ENCODE peak calls at places on chromosomes 12 and 14, in six cellular contexts. V is OCI-LY7, X is tibial artery, K is testis, O is A549, L is tibial nerve. T is an unnamed sample.

GRCh38 chr14:34257505-34257904 is 204.5 kb downstream of the SPTSSA start:
- DNase-seq in V (no peak), X (no peak), K (no peak), O (no peak), L (no peak), T (no peak)

GRCh38 chr12:122860052-122860853 is 25.0 kb downstream of the HIP1R start:
- DNase-seq in V (peak), X (peak), K (peak), O (peak), L (peak), T (peak)

GRCh38 chr14:34181308-34181707 is 230.4 kb upstream of the EGLN3 start:
- DNase-seq in V (no peak), X (no peak), K (no peak), O (no peak), L (peak), T (no peak)

GRCh38 chr12:20280515-20280914 is 87.8 kb upstream of the PDE3A start:
- DNase-seq in V (no peak), X (no peak), K (no peak), O (no peak), L (no peak), T (no peak)

GRCh38 chr14:50198503-50198902 is 32.9 kb downstream of the SOS2 start:
- DNase-seq in V (no peak), X (no peak), K (no peak), O (no peak), L (no peak), T (no peak)

GRCh38 chr12:56392331-56392730 is 29.7 kb upstream of the APOF start:
- DNase-seq in V (no peak), X (no peak), K (no peak), O (no peak), L (no peak), T (no peak)

GRCh38 chr14:85532981-85533820 is 3.3 kb downstream of the FLRT2 start:
- DNase-seq in V (no peak), X (peak), K (peak), O (peak), L (peak), T (peak)

GRCh38 chr14:32104308-32104707 is 27.2 kb downstream of the ARHGAP5 start:
- DNase-seq in V (no peak), X (no peak), K (no peak), O (no peak), L (no peak), T (no peak)

GRCh38 chr12:106975098-106975497 is 11.8 kb downstream of the MTERF2 start:
- DNase-seq in V (no peak), X (no peak), K (no peak), O (no peak), L (no peak), T (no peak)

GRCh38 chr14:24634158-24634557 is at the start of gene GZMB:
- DNase-seq in V (no peak), X (no peak), K (no peak), O (no peak), L (no peak), T (peak)

GRCh38 chr14:24307575-24308341 is at the start of gene CIDEB:
- DNase-seq in V (peak), X (peak), K (peak), O (peak), L (peak), T (no peak)

GRCh38 chr14:104432611-104433231 is 146.8 kb upstream of the C14orf180 start:
- DNase-seq in V (no peak), X (no peak), K (no peak), O (no peak), L (no peak), T (no peak)

GRCh38 chr12:6430124-6430989 is 14.4 kb upstream of the CD27 start:
- DNase-seq in V (peak), X (peak), K (peak), O (peak), L (peak), T (peak)

GRCh38 chr12:32603858-32604257 is 75.2 kb upstream of the DNM1L start:
- DNase-seq in V (no peak), X (no peak), K (no peak), O (no peak), L (no peak), T (no peak)

GRCh38 chr14:91308337-91308736 is 63.8 kb upstream of the GPR68 start:
- DNase-seq in V (no peak), X (no peak), K (peak), O (no peak), L (no peak), T (no peak)

GRCh38 chr12:46160081-46160980 is 108.5 kb downstream of the SLC38A1 start:
- DNase-seq in V (no peak), X (peak), K (peak), O (no peak), L (no peak), T (no peak)

GRCh38 chr12:121005346-121005815 is 10.9 kb downstream of the C12orf43 start:
- DNase-seq in V (peak), X (no peak), K (peak), O (peak), L (no peak), T (no peak)

GRCh38 chr12:117225179-117225578 is 34.9 kb upstream of the FBXO21 start:
- DNase-seq in V (no peak), X (no peak), K (no peak), O (no peak), L (no peak), T (no peak)

GRCh38 chr12:16281157-16281556 is 3.7 kb upstream of the SLC15A5 start:
- DNase-seq in V (no peak), X (no peak), K (no peak), O (peak), L (no peak), T (no peak)

GRCh38 chr12:115916910-115917668 is 360.4 kb downstream of the MED13L start:
- DNase-seq in V (peak), X (peak), K (peak), O (peak), L (peak), T (peak)

GRCh38 chr12:87813476-87814234 is 215.5 kb downstream of the C12orf50 start:
- DNase-seq in V (no peak), X (no peak), K (no peak), O (peak), L (no peak), T (no peak)

GRCh38 chr14:50798048-50798421 is 32.9 kb downstream of the NIN start:
- DNase-seq in V (peak), X (no peak), K (no peak), O (no peak), L (no peak), T (no peak)

GRCh38 chr12:9761407-9761736 is 671 bp upstream of the CD69 start:
- DNase-seq in V (no peak), X (no peak), K (no peak), O (no peak), L (no peak), T (no peak)

GRCh38 chr12:47881826-47882427 is 22.9 kb downstream of the VDR start:
- DNase-seq in V (no peak), X (peak), K (no peak), O (peak), L (peak), T (no peak)

GRCh38 chr12:74985293-74985985 is 224.2 kb downstream of the KCNC2 start:
- DNase-seq in V (no peak), X (no peak), K (no peak), O (no peak), L (no peak), T (no peak)

GRCh38 chr12:107079172-107080011 is 14.0 kb downstream of the CRY1 start:
- DNase-seq in V (peak), X (no peak), K (no peak), O (peak), L (no peak), T (no peak)

GRCh38 chr14:36619853-36620252 is 37.4 kb upstream of the NKX2-8 start:
- DNase-seq in V (no peak), X (no peak), K (no peak), O (no peak), L (no peak), T (no peak)

GRCh38 chr14:79074501-79074900 is 904.3 kb downstream of the NRXN3 start:
- DNase-seq in V (no peak), X (no peak), K (no peak), O (no peak), L (no peak), T (no peak)

GRCh38 chr12:82517808-82518207 is 159.5 kb downstream of the METTL25 start:
- DNase-seq in V (no peak), X (no peak), K (no peak), O (no peak), L (no peak), T (no peak)

DNA sequence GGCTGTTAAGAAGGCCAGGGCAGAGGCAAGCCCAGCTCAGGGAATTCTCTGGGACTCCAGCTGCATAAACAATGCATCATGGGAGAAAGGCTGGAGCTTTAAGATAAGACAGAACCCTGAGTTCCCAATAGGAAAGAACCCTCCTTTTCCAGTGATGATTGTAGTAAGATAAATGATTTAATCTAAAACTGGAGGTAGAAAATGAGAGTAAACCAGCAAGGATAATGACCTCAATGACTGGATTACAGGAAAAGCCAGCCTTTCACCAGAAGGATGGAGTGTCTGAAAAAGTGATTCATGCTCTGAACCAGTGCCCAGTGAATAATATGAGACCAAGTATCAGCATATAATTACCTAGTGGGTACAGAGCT is 45.9 kb downstream of the ITPR2 start:
- DNase-seq in V (no peak), X (no peak), K (no peak), O (no peak), L (no peak), T (no peak)
- H3K27ac ChIP-seq in V (no peak), X (peak), K (peak), O (no peak), L (no peak), T (peak)

GRCh38 chr12:132774159-132774558 is 12.5 kb upstream of the ANKLE2 start:
- DNase-seq in V (no peak), X (no peak), K (no peak), O (no peak), L (no peak), T (no peak)

GRCh38 chr12:132773077-132774020 is 11.7 kb upstream of the ANKLE2 start:
- DNase-seq in V (no peak), X (no peak), K (no peak), O (no peak), L (no peak), T (no peak)

GRCh38 chr12:132774646-132775275 is 13.1 kb upstream of the ANKLE2 start:
- DNase-seq in V (no peak), X (no peak), K (no peak), O (no peak), L (no peak), T (no peak)

GRCh38 chr12:132771126-132771838 is 9.7 kb upstream of the ANKLE2 start:
- DNase-seq in V (peak), X (no peak), K (no peak), O (no peak), L (no peak), T (no peak)

GRCh38 chr12:132772551-132772950 is 10.9 kb upstream of the ANKLE2 start:
- DNase-seq in V (peak), X (peak), K (no peak), O (no peak), L (no peak), T (no peak)
- H3K27ac ChIP-seq in V (peak), X (no peak), K (no peak), O (no peak), L (no peak), T (no peak)

GRCh38 chr14:55015006-55015405 is 11.9 kb downstream of the WDHD1 start:
- DNase-seq in V (no peak), X (no peak), K (no peak), O (no peak), L (no peak), T (no peak)
- H3K27ac ChIP-seq in V (no peak), X (no peak), K (no peak), O (no peak), L (no peak), T (no peak)

GRCh38 chr14:22039938-22040780 is 366.5 kb upstream of the OR4E1 start:
- DNase-seq in V (peak), X (no peak), K (no peak), O (peak), L (no peak), T (no peak)
- H3K27ac ChIP-seq in V (no peak), X (no peak), K (no peak), O (no peak), L (no peak), T (no peak)

GRCh38 chr12:112185093-112185923 is 59.9 kb downstream of the TRAFD1 start:
- DNase-seq in V (no peak), X (no peak), K (no peak), O (no peak), L (no peak), T (no peak)
- H3K27ac ChIP-seq in V (no peak), X (no peak), K (no peak), O (no peak), L (peak), T (no peak)

DNA sequence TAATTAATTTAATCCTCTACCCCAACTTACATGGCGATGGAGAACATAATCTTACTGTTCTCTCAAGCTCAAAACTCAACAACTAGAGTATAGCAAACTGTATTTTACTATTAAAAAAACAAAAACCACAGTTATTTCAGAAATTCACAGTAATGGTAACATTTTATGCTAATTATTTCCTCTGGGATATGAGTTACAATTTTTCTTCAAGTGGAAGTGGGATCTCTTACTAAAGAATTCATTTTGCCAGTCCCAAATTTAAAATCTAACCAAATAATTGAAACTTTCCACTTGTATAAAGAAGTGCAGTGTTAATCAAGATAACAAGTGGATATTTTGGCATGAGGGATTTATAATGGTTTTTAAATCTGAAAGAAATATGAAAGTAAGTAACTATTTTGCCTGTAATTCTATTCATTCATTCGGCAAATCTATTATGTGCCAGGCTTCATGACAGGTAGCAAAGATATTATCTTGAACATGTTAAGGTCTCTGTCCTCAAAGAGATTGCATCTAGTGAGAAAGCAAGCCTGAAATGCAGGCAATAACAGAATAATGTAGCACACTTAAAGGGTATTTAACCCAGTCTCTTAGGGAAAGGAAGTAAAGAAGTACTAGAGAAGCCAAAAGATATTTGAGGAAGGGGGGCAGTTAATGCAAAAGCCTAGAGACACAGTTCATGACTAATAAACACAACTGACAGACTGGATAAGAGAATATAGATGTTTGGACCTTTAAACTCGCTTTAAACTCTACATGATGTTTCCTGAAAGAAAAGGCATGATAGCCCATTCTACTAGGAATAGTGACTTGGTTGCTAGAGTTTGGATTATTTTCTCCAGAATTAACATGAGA is 44.0 kb downstream of the TAOK3 start:
- DNase-seq in V (no peak), X (no peak), K (no peak), O (no peak), L (no peak), T (no peak)
- H3K27ac ChIP-seq in V (no peak), X (no peak), K (no peak), O (no peak), L (no peak), T (no peak)

GRCh38 chr14:75278422-75279152 is at the start of gene FOS:
- DNase-seq in V (peak), X (peak), K (peak), O (peak), L (peak), T (peak)

GRCh38 chr14:75279153-75279738 is 618 bp downstream of the FOS start:
- DNase-seq in V (no peak), X (peak), K (peak), O (peak), L (peak), T (peak)

GRCh38 chr14:75280448-75280830 is 1.8 kb downstream of the FOS start:
- DNase-seq in V (no peak), X (no peak), K (no peak), O (no peak), L (no peak), T (no peak)

GRCh38 chr14:75280831-75281690 is 2.4 kb downstream of the FOS start:
- DNase-seq in V (no peak), X (no peak), K (no peak), O (peak), L (peak), T (no peak)

DNA sequence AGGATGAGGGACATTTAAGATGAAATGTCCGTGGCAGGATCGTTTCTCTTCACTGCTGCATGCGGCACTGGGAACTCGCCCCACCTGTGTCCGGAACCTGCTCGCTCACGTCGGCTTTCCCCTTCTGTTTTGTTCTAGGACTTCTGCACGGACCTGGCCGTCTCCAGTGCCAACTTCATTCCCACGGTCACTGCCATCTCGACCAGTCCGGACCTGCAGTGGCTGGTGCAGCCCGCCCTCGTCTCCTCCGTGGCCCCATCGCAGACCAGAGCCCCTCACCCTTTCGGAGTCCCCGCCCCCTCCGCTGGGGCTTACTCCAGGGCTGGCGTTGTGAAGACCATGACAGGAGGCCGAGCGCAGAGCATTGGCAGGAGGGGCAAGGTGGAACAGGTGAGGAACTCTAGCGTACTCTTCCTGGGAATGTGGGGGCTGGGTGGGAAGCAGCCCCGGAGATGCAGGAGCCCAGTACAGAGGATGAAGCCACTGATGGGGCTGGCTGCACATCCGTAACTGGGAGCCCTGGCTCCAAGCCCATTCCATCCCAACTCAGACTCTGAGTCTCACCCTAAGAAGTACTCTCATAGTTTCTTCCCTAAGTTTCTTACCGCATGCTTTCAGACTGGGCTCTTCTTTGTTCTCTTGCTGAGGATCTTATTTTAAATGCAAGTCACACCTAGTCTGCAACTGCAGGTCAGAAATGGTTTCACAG is 1.3 kb downstream of the FOS start:
- DNase-seq in V (no peak), X (no peak), K (peak), O (no peak), L (no peak), T (peak)
- H3K27ac ChIP-seq in V (no peak), X (peak), K (peak), O (no peak), L (peak), T (peak)

GRCh38 chr14:65335548-65335947 is 77.0 kb upstream of the FUT8 start:
- DNase-seq in V (no peak), X (no peak), K (no peak), O (no peak), L (no peak), T (no peak)
- H3K27ac ChIP-seq in V (peak), X (no peak), K (no peak), O (no peak), L (peak), T (no peak)

DNA sequence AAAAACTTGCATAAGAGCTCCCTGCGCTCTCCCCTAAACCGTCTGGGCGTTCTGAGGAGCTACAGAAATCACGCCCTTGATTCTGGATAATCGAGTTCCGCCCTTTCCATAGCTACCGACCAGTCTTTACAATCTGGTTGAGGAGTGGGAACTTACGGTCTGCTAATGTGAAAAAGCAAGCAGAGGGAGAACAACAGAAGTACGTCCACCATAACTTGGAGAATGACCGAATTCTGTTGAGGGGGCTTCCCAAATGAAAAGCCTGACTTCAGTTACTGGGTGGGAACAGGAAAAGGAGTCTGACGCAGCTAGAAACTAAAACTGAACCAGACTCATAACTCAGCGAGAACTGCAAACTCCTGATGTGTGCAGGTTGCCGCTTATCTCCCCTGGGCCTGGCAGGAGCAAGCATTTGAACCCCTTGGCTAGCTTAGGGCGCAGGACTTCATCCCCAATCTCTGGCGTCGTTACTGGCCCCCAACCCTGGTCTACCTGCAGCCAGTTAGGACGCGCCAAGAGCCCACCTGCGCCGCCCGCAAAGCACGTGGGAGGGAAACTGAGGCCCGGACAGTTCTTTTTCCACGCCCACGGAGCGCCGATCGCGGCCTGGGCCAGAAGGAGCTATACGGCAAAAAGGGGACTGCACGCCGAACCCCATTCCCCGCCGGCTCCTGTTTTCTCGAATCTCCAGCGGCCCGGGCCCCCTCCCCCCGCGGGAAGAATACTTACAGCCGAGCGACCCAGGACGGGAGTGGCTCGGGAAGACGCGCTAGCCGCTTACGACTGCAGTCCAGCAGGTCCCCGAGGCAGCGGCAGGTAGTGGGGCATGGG is 818 bp downstream of the LRIG3 start:
- DNase-seq in V (no peak), X (peak), K (peak), O (peak), L (peak), T (peak)
- H3K27ac ChIP-seq in V (no peak), X (peak), K (peak), O (peak), L (peak), T (peak)